ENCODE peak calls at places on chromosomes 5 and 9, in six cellular contexts. C is left lung, G is cardiac muscle cell, T is A549, E is thoracic aorta, J is upper lobe of left lung. Y is an unnamed sample.

GRCh38 chr5:93886917-93887361 is 145.5 kb upstream of the POU5F2 start:
- DNase-seq in C (no peak), G (no peak), T (no peak), E (no peak), J (no peak), Y (no peak)

GRCh38 chr9:92725266-92725545 is 39.4 kb downstream of the BICD2 start:
- DNase-seq in C (no peak), G (no peak), T (no peak), E (no peak), J (no peak), Y (no peak)

GRCh38 chr9:127942152-127943010 is 4.7 kb upstream of the DPM2 start:
- DNase-seq in C (peak; percentile 93), G (peak; percentile 71), T (peak; percentile 63), E (no peak), J (peak; percentile 90), Y (peak; percentile 67)

GRCh38 chr5:1973391-1974013 is 90.8 kb upstream of the IRX4 start:
- DNase-seq in C (no peak), G (no peak), T (no peak), E (no peak), J (no peak), Y (no peak)

GRCh38 chr9:35000535-35001284 is 11.2 kb downstream of the DNAJB5 start:
- DNase-seq in C (no peak), G (no peak), T (no peak), E (no peak), J (no peak), Y (no peak)

GRCh38 chr9:70073756-70074155 is 30.1 kb downstream of the MAMDC2 start:
- DNase-seq in C (no peak), G (no peak), T (no peak), E (no peak), J (no peak), Y (no peak)

GRCh38 chr5:113608113-113608551 is 94.6 kb downstream of the YTHDC2 start:
- DNase-seq in C (no peak), G (no peak), T (no peak), E (no peak), J (no peak), Y (no peak)

GRCh38 chr5:34684281-34684979 is 28.3 kb downstream of the RAI14 start:
- DNase-seq in C (no peak), G (peak; percentile 17), T (peak; percentile 23), E (peak; percentile 19), J (no peak), Y (no peak)

GRCh38 chr5:41537581-41537980 is 27.2 kb upstream of the PLCXD3 start:
- DNase-seq in C (no peak), G (no peak), T (no peak), E (no peak), J (no peak), Y (no peak)

GRCh38 chr5:127599321-127599720 is 49.6 kb upstream of the CTXN3 start:
- DNase-seq in C (no peak), G (no peak), T (no peak), E (no peak), J (no peak), Y (no peak)

GRCh38 chr9:134242706-134243105 is 78.3 kb upstream of the RNU6ATAC start:
- DNase-seq in C (peak; percentile 48), G (no peak), T (no peak), E (no peak), J (peak; percentile 48), Y (no peak)

GRCh38 chr5:14075937-14076336 is 67.2 kb upstream of the TRIO start:
- DNase-seq in C (no peak), G (no peak), T (no peak), E (no peak), J (no peak), Y (no peak)

GRCh38 chr9:136947955-136948510 is 3.0 kb downstream of the C8G start:
- DNase-seq in C (peak; percentile 81), G (peak; percentile 74), T (peak; percentile 71), E (no peak), J (peak; percentile 70), Y (peak; percentile 65)

GRCh38 chr5:80762573-80762972 is 107.8 kb upstream of the DHFR start:
- DNase-seq in C (no peak), G (no peak), T (no peak), E (no peak), J (no peak), Y (no peak)

GRCh38 chr9:7304596-7304995 is 495.0 kb downstream of the DMAC1 start:
- DNase-seq in C (no peak), G (no peak), T (no peak), E (no peak), J (no peak), Y (no peak)

GRCh38 chr5:50965621-50966362 is 299.4 kb downstream of the PARP8 start:
- DNase-seq in C (no peak), G (no peak), T (no peak), E (no peak), J (no peak), Y (no peak)

GRCh38 chr5:137320056-137321045 is 178.8 kb downstream of the SPOCK1 start:
- DNase-seq in C (no peak), G (peak; percentile 66), T (peak; percentile 64), E (no peak), J (no peak), Y (peak; percentile 72)

GRCh38 chr5:44332360-44332971 is 56.8 kb downstream of the FGF10 start:
- DNase-seq in C (no peak), G (peak; percentile 71), T (peak; percentile 4), E (no peak), J (no peak), Y (no peak)

GRCh38 chr5:133246053-133246370 is 194.2 kb downstream of the HSPA4 start:
- DNase-seq in C (no peak), G (no peak), T (no peak), E (no peak), J (no peak), Y (no peak)
- H3K4me1 ChIP-seq in C (peaks cover 5% of the 10 kb centered on the region), G (no peaks in the 10 kb centered on the region), T (peaks cover 76% of the 10 kb centered on the region), E (no peaks in the 10 kb centered on the region), J (peaks cover 20% of the 10 kb centered on the region), Y (no peaks in the 10 kb centered on the region)

GRCh38 chr5:76582252-76583162 is 40.7 kb downstream of the F2RL2 start:
- DNase-seq in C (no peak), G (no peak), T (no peak), E (no peak), J (no peak), Y (no peak)
- H3K27ac ChIP-seq in C (peak overlapping the region; percentile 2), G (no peak overlapping the region), T (no peak overlapping the region), E (no peak overlapping the region), J (no peak overlapping the region), Y (peak overlapping the region; percentile 67)

DNA sequence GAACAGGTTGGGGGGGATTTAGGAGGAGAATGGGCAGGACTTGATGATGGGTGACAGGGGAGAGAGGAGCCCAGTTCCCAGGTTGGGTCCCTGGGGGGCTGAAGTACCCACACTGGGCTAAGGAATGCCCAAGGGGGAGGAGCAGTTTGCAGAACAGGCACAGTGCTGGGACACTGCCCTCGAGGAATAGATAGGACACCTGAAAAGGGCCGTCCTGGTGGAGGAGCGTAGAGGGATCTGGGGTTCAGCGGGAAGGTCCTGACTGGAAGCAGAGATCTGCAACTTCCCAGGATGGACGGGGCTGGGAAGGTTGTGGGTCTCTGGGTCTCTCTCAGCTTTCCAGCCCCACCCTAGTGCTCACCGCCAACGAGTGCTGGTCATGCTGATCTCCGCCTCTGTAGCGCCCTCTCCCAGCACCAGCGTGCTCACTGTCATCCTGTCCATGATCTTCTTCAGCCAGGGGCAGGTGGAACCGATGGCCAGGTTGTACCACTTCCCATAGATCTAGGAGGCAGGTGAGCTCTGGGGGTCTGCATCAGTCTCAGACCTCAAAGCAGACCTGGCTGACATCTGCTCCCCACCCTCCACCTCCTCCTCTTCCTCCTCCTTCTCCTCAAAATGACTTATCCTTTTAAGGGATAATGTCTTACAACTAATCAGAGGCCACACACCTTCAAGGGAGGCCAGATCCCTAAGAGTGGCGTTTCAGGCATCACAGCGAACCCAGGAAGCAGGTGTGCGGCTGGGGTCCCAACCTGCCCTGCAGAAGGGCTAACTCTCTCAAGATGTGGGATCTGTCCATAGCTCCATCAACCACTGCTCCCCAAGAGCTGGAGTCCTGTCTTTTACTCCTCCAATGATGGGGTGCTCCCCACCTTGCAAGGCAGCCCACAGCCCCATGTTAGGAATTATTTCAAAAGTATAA is 1.6 kb downstream of the AMBP start:
- DNase-seq in C (no peak), G (no peak), T (no peak), E (no peak), J (no peak), Y (no peak)
- TF ChIP-seq CTCF in C (no peak), G (no peak), T (no peak), E (no peak), J (no peak), Y (no peak)

DNA sequence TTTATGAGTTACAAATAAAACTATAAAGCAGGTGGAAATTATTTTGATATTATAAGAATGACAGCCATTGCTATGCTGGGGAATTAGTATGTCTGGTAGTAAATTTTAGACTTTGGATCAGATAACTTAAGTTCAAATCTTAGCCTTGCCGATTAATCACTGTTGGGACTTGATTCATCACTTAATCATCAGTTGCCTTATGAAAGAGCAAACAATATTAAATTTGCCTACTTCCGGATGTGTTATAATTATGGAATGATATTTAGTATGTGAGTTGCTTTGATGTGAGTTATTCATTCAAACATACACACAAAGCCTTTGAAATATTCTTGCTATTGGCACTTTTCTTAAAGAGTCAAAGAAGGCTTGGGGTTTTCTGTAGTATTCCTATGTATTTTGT is 717.7 kb downstream of the BRINP1 start:
- DNase-seq in C (no peak), G (no peak), T (no peak), E (no peak), J (no peak), Y (no peak)
- H3K4me1 ChIP-seq in C (no peaks in the 10 kb centered on the region), G (no peaks in the 10 kb centered on the region), T (peaks cover 24% of the 10 kb centered on the region), E (no peaks in the 10 kb centered on the region), J (no peaks in the 10 kb centered on the region), Y (no peaks in the 10 kb centered on the region)

GRCh38 chr5:150160448-150161069 is 4.9 kb upstream of the PDGFRB start:
- DNase-seq in C (no peak), G (no peak), T (no peak), E (no peak), J (no peak), Y (no peak)

GRCh38 chr5:150156540-150156939 is 895 bp upstream of the PDGFRB start:
- DNase-seq in C (no peak), G (no peak), T (no peak), E (no peak), J (no peak), Y (no peak)

GRCh38 chr5:150159741-150160179 is 4.1 kb upstream of the PDGFRB start:
- DNase-seq in C (no peak), G (no peak), T (no peak), E (no peak), J (no peak), Y (no peak)

GRCh38 chr5:150156033-150156381 is 362 bp upstream of the PDGFRB start:
- DNase-seq in C (no peak), G (no peak), T (no peak), E (no peak), J (no peak), Y (no peak)

DNA sequence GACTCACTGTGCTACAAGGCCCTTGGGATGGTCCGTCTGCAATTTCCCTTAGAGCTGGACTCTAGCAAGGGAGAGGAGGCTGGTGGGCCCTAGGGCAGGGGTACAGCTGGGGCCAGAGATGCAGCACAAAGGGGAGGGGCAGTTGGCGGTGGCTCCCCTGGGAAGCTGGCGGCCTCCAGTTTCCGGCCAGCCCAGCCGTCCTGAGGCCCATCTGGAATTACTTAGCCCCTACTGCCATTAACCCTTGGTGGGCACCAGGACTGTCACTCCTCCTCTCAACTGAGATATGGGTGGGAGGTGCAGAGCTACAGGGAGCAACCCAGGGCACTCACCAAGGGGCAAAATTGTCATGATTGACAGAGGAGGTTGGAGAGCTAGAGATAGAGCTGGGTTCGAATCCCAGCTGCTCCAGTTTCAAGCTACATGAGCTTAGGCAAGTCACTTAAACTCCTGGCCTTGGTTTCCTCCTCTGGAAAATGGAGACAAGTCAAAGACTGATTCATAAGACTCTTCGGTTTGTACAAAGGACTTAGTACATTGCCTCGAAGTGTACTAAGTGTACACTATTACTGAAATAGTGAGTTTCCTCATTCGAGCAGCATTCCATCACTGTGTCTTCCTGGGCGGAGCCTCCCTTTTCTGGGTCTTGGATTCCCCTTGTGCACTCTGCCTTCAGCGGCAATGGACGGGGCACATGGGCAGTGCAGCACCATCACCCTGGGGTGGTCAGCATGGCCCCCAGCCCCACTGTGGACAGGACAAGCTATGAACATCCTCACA is 2.7 kb upstream of the PDGFRB start:
- DNase-seq in C (no peak), G (no peak), T (no peak), E (no peak), J (peak; percentile 58), Y (no peak)
- H3K27ac ChIP-seq in C (peak overlapping the region; percentile 25), G (no peak overlapping the region), T (no peak overlapping the region), E (peak overlapping the region; percentile 94), J (peak overlapping the region; percentile 91), Y (no peak overlapping the region)